ENCODE peak calls at places on chromosomes 4 and X, in nine cellular contexts. H, M, X, J, Y, B, R, T and A are unnamed samples.

GRCh38 chr4:94416335-94416734 is 35.4 kb upstream of the PDLIM5 start:
- DNase-seq in H (no peak), M (no peak), X (no peak), J (no peak), Y (no peak), B (no peak), R (no peak), T (no peak), A (no peak)

GRCh38 chrX:136185409-136186022 is 38.2 kb downstream of the FHL1 start:
- DNase-seq in H (no peak), M (no peak), X (no peak), J (no peak), Y (peak; percentile 61), B (no peak), R (peak; percentile 47), T (no peak), A (peak; percentile 60)

GRCh38 chr4:112075129-112075753 is 70.0 kb upstream of the FAM241A start:
- DNase-seq in H (peak; percentile 27), M (no peak), X (no peak), J (no peak), Y (peak; percentile 79), B (peak; percentile 18), R (peak; percentile 32), T (peak; percentile 30), A (peak; percentile 54)

GRCh38 chr4:113725963-113726362 is 35.6 kb downstream of the CAMK2D start:
- DNase-seq in H (no peak), M (no peak), X (no peak), J (no peak), Y (peak; percentile 13), B (no peak), R (no peak), T (no peak), A (no peak)

GRCh38 chr4:78517050-78517652 is 34.4 kb upstream of the ANXA3 start:
- DNase-seq in H (peak; percentile 27), M (no peak), X (no peak), J (no peak), Y (peak; percentile 66), B (no peak), R (peak; percentile 23), T (no peak), A (peak; percentile 49)

GRCh38 chrX:74923942-74924448 is 1.3 kb downstream of the NEXMIF start:
- DNase-seq in H (no peak), M (peak; percentile 14), X (no peak), J (peak; percentile 28), Y (no peak), B (peak; percentile 45), R (no peak), T (no peak), A (peak; percentile 4)

GRCh38 chr4:16079046-16079445 is 4.8 kb downstream of the PROM1 start:
- DNase-seq in H (no peak), M (no peak), X (no peak), J (no peak), Y (no peak), B (no peak), R (peak; percentile 26), T (no peak), A (no peak)

GRCh38 chrX:114774691-114775090 is 190.8 kb downstream of the HTR2C start:
- DNase-seq in H (no peak), M (no peak), X (no peak), J (no peak), Y (peak; percentile 1), B (no peak), R (no peak), T (no peak), A (peak; percentile 1)

GRCh38 chr4:16100833-16101232 is 17.0 kb upstream of the PROM1 start:
- DNase-seq in H (no peak), M (no peak), X (no peak), J (no peak), Y (no peak), B (no peak), R (no peak), T (no peak), A (no peak)

GRCh38 chr4:4327652-4328121 is 37.6 kb downstream of the ZBTB49 start:
- DNase-seq in H (no peak), M (peak; percentile 36), X (no peak), J (no peak), Y (no peak), B (peak; percentile 20), R (no peak), T (no peak), A (peak; percentile 6)

GRCh38 chr4:8574796-8575370 is 5.3 kb upstream of the GPR78 start:
- DNase-seq in H (no peak), M (no peak), X (peak; percentile 12), J (no peak), Y (no peak), B (no peak), R (no peak), T (no peak), A (no peak)

GRCh38 chrX:39196192-39197102 is 395.2 kb downstream of the MID1IP1 start:
- DNase-seq in H (peak; percentile 55), M (no peak), X (no peak), J (peak; percentile 27), Y (peak; percentile 16), B (peak; percentile 57), R (peak; percentile 89), T (no peak), A (peak; percentile 80)

GRCh38 chr4:96073446-96073845 is 233.6 kb downstream of the PDHA2 start:
- DNase-seq in H (no peak), M (no peak), X (no peak), J (no peak), Y (no peak), B (no peak), R (peak; percentile 68), T (no peak), A (no peak)

GRCh38 chrX:124028177-124028576 is 66.7 kb downstream of the STAG2 start:
- DNase-seq in H (no peak), M (no peak), X (no peak), J (no peak), Y (peak; percentile 37), B (no peak), R (peak; percentile 34), T (no peak), A (peak; percentile 3)

GRCh38 chr4:32148120-32148666 is 1428.0 kb downstream of the PCDH7 start:
- DNase-seq in H (peak; percentile 91), M (no peak), X (no peak), J (no peak), Y (peak; percentile 84), B (no peak), R (peak; percentile 77), T (no peak), A (peak; percentile 12)

GRCh38 chr4:143558823-143559756 is 45.6 kb downstream of the SMARCA5 start:
- DNase-seq in H (peak; percentile 24), M (peak; percentile 36), X (peak; percentile 82), J (peak; percentile 46), Y (peak; percentile 43), B (peak; percentile 92), R (peak; percentile 36), T (peak; percentile 79), A (peak; percentile 50)

GRCh38 chrX:40009462-40009851 is 88.3 kb downstream of the BCOR start:
- DNase-seq in H (no peak), M (no peak), X (no peak), J (no peak), Y (no peak), B (no peak), R (no peak), T (no peak), A (no peak)

GRCh38 chr4:38385286-38386010 is 278.6 kb upstream of the KLF3 start:
- DNase-seq in H (no peak), M (no peak), X (peak; percentile 47), J (no peak), Y (peak; percentile 83), B (peak; percentile 44), R (peak; percentile 34), T (no peak), A (peak; percentile 8)

GRCh38 chr4:10006236-10006603 is 15.1 kb downstream of the SLC2A9 start:
- DNase-seq in H (no peak), M (no peak), X (no peak), J (no peak), Y (peak; percentile 56), B (peak; percentile 68), R (peak; percentile 21), T (peak; percentile 73), A (peak; percentile 71)

GRCh38 chrX:69323786-69324720 is 158.8 kb upstream of the PJA1 start:
- DNase-seq in H (no peak), M (no peak), X (no peak), J (no peak), Y (no peak), B (no peak), R (no peak), T (no peak), A (no peak)

GRCh38 chr4:108163352-108163751 is 5.4 kb downstream of the LEF1 start:
- DNase-seq in H (no peak), M (no peak), X (no peak), J (no peak), Y (no peak), B (no peak), R (no peak), T (no peak), A (no peak)

GRCh38 chrX:154489182-154489581 is 1.2 kb downstream of the SLC10A3 start:
- DNase-seq in H (no peak), M (no peak), X (no peak), J (no peak), Y (no peak), B (no peak), R (no peak), T (no peak), A (no peak)
- H3K4me3 ChIP-seq in H (no peak overlapping the region), M (peak overlapping the region; percentile 56), X (peak overlapping the region; percentile 67), J (no peak overlapping the region), Y (peak overlapping the region; percentile 68), B (no peak overlapping the region), R (peak overlapping the region; percentile 56), T (no peak overlapping the region), A (peak overlapping the region; percentile 68)

GRCh38 chr4:154277164-154277563 is 214.4 kb downstream of the DCHS2 start:
- DNase-seq in H (peak; percentile 73), M (no peak), X (no peak), J (no peak), Y (no peak), B (no peak), R (peak; percentile 18), T (no peak), A (no peak)
- TF ChIP-seq CTCF in H (peak; percentile 41), M (no peak), X (no peak), J (no peak), Y (no peak), B (no peak), R (no peak), T (no peak), A (no peak)

GRCh38 chr4:156799121-156799589 is 172.4 kb downstream of the PDGFC start:
- DNase-seq in H (no peak), M (no peak), X (no peak), J (no peak), Y (peak; percentile 83), B (no peak), R (peak; percentile 44), T (no peak), A (peak; percentile 83)
- H3K4me3 ChIP-seq in H (no peak overlapping the region), M (no peak overlapping the region), X (no peak overlapping the region), J (no peak overlapping the region), Y (no peak overlapping the region), B (no peak overlapping the region), R (no peak overlapping the region), T (no peak overlapping the region), A (no peak overlapping the region)

GRCh38 chr4:141524116-141524515 is 112.3 kb upstream of the IL15 start:
- DNase-seq in H (no peak), M (no peak), X (no peak), J (no peak), Y (peak; percentile 46), B (no peak), R (peak; percentile 39), T (no peak), A (peak; percentile 66)
- TF ChIP-seq CTCF in H (no peak), M (no peak), X (no peak), J (no peak), Y (no peak), B (no peak), R (no peak), T (no peak), A (no peak)